ENCODE peak calls at places on chromosome 17, in six cellular contexts. One of them, this sample, is unnamed.
A peak's percentile ranks its signal among the peaks of the same experiment; 100 is the strongest.

GRCh38 chr17:79800325-79801155 is 3.7 kb upstream of the CBX8 start:
- DNase-seq in cardiac fibroblast: peak; percentile 59
- DNase-seq in astrocyte: peak; percentile 30
- DNase-seq in heart right ventricle: no peak
- DNase-seq in hepatocyte: peak; percentile 76
- DNase-seq in choroid plexus epithelial cell: peak; percentile 77
- DNase-seq in this sample: peak; percentile 48

GRCh38 chr17:27466376-27466747 is 10.1 kb downstream of the KSR1 start:
- DNase-seq in astrocyte: no peak
- DNase-seq in heart right ventricle: no peak
- DNase-seq in hepatocyte: no peak
- DNase-seq in cardiac fibroblast: no peak
- DNase-seq in choroid plexus epithelial cell: no peak
- DNase-seq in this sample: no peak

GRCh38 chr17:33739714-33740113 is 446.6 kb upstream of the ASIC2 start:
- DNase-seq in heart right ventricle: no peak
- DNase-seq in hepatocyte: no peak
- DNase-seq in cardiac fibroblast: no peak
- DNase-seq in choroid plexus epithelial cell: no peak
- DNase-seq in astrocyte: no peak
- DNase-seq in this sample: no peak

GRCh38 chr17:7014995-7015586 is 2.7 kb downstream of the RNASEK start:
- DNase-seq in astrocyte: peak; percentile 61
- DNase-seq in hepatocyte: peak; percentile 59
- DNase-seq in cardiac fibroblast: peak; percentile 71
- DNase-seq in heart right ventricle: no peak
- DNase-seq in choroid plexus epithelial cell: peak; percentile 91
- DNase-seq in this sample: peak; percentile 59

GRCh38 chr17:75516619-75517276 is 420 bp downstream of the TSEN54 start:
- DNase-seq in heart right ventricle: no peak
- DNase-seq in astrocyte: no peak
- DNase-seq in cardiac fibroblast: no peak
- DNase-seq in hepatocyte: peak; percentile 73
- DNase-seq in choroid plexus epithelial cell: no peak
- DNase-seq in this sample: peak; percentile 16

GRCh38 chr17:71039391-71039790 is 870.1 kb downstream of the KCNJ2 start:
- DNase-seq in cardiac fibroblast: no peak
- DNase-seq in hepatocyte: no peak
- DNase-seq in heart right ventricle: no peak
- DNase-seq in astrocyte: no peak
- DNase-seq in choroid plexus epithelial cell: no peak
- DNase-seq in this sample: no peak

GRCh38 chr17:58899191-58899590 is 143.5 kb downstream of the PPM1E start:
- DNase-seq in choroid plexus epithelial cell: no peak
- DNase-seq in cardiac fibroblast: peak; percentile 39
- DNase-seq in astrocyte: no peak
- DNase-seq in hepatocyte: no peak
- DNase-seq in heart right ventricle: no peak
- DNase-seq in this sample: no peak

GRCh38 chr17:62627904-62628603 is 584 bp downstream of the MRC2 start:
- DNase-seq in heart right ventricle: peak; percentile 49
- DNase-seq in hepatocyte: peak; percentile 70
- DNase-seq in cardiac fibroblast: peak; percentile 77
- DNase-seq in astrocyte: peak; percentile 65
- DNase-seq in choroid plexus epithelial cell: peak; percentile 78
- DNase-seq in this sample: peak; percentile 80

GRCh38 chr17:39365252-39365651 is 36.2 kb downstream of the FBXL20 start:
- DNase-seq in astrocyte: peak; percentile 79
- DNase-seq in cardiac fibroblast: peak; percentile 71
- DNase-seq in choroid plexus epithelial cell: peak; percentile 74
- DNase-seq in hepatocyte: no peak
- DNase-seq in heart right ventricle: no peak
- DNase-seq in this sample: peak; percentile 82

GRCh38 chr17:50122945-50123344 is 7.0 kb downstream of the SAMD14 start:
- DNase-seq in astrocyte: no peak
- DNase-seq in heart right ventricle: no peak
- DNase-seq in choroid plexus epithelial cell: no peak
- DNase-seq in cardiac fibroblast: no peak
- DNase-seq in hepatocyte: no peak
- DNase-seq in this sample: no peak

GRCh38 chr17:63786117-63786516 is 12.1 kb downstream of the DDX42 start:
- DNase-seq in hepatocyte: no peak
- DNase-seq in choroid plexus epithelial cell: no peak
- DNase-seq in cardiac fibroblast: no peak
- DNase-seq in astrocyte: no peak
- DNase-seq in heart right ventricle: no peak
- DNase-seq in this sample: no peak

GRCh38 chr17:61179316-61179715 is 220.3 kb upstream of the TBX2 start:
- DNase-seq in heart right ventricle: no peak
- DNase-seq in astrocyte: no peak
- DNase-seq in choroid plexus epithelial cell: no peak
- DNase-seq in cardiac fibroblast: no peak
- DNase-seq in hepatocyte: no peak
- DNase-seq in this sample: no peak

GRCh38 chr17:80191192-80191591 is 21.4 kb downstream of the CARD14 start:
- DNase-seq in heart right ventricle: no peak
- DNase-seq in cardiac fibroblast: no peak
- DNase-seq in hepatocyte: no peak
- DNase-seq in astrocyte: no peak
- DNase-seq in choroid plexus epithelial cell: no peak
- DNase-seq in this sample: no peak

GRCh38 chr17:80704381-80704819 is 159.8 kb downstream of the RPTOR start:
- DNase-seq in cardiac fibroblast: peak; percentile 25
- DNase-seq in astrocyte: peak; percentile 27
- DNase-seq in hepatocyte: no peak
- DNase-seq in choroid plexus epithelial cell: peak; percentile 28
- DNase-seq in heart right ventricle: no peak
- DNase-seq in this sample: peak; percentile 25

DNA sequence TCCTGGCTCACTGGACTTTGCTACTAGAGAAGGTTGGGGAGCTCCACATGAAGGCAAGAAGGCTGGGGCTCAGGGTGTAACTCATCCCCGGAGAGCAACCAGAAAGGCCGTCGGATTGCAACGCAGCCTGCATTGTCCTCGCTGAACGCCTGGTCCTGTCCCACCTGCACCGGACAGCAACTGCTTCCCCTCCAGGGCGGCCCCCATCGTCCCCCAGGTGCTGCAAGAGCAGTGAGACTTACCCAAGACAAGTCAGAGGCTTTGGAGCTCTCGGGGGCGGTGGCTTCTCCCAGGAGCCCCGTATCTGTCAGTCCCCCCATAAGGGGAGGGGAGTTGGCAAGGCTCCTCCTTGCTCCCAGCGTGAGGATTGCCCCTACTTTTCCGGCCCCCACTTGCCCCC is 18.4 kb downstream of the METRNL start:
- DNase-seq in astrocyte: no peak
- DNase-seq in hepatocyte: no peak
- DNase-seq in cardiac fibroblast: no peak
- DNase-seq in heart right ventricle: no peak
- DNase-seq in choroid plexus epithelial cell: no peak
- DNase-seq in this sample: no peak
- H3K4me3 ChIP-seq in astrocyte: no peak overlapping the region
- H3K4me3 ChIP-seq in hepatocyte: no peak overlapping the region
- H3K4me3 ChIP-seq in cardiac fibroblast: no peak overlapping the region
- H3K4me3 ChIP-seq in heart right ventricle: no peak overlapping the region
- H3K4me3 ChIP-seq in choroid plexus epithelial cell: no peak overlapping the region
- H3K4me3 ChIP-seq in this sample: no peak overlapping the region

DNA sequence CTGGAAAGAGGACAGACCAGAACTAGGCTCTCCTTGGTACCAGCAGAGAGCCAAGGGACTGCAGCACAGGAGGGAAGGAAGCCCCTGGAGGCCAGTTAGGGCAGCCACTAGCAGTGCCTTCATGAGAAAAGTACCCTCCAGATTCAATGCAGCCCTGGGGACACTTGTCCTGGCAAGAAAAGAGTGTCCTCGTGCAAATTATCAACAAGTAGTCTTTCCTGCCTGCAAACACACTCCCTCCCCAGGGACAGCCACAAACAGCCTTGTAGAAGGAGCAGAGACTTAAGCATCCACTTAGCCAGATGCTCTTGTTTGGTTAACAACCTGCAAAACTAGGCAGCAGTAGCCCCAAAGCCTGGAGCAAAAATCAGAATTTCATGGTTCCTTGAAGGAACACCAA is 24.3 kb downstream of the CENPV start:
- DNase-seq in choroid plexus epithelial cell: no peak
- DNase-seq in heart right ventricle: no peak
- DNase-seq in astrocyte: no peak
- DNase-seq in cardiac fibroblast: peak; percentile 21
- DNase-seq in hepatocyte: no peak
- DNase-seq in this sample: no peak
- TF ChIP-seq CTCF in choroid plexus epithelial cell: peak; percentile 29
- TF ChIP-seq CTCF in heart right ventricle: no peak
- TF ChIP-seq CTCF in astrocyte: peak; percentile 4
- TF ChIP-seq CTCF in cardiac fibroblast: peak; percentile 24
- TF ChIP-seq CTCF in hepatocyte: no peak
- TF ChIP-seq CTCF in this sample: peak; percentile 6

GRCh38 chr17:31452561-31453110 is 61.2 kb downstream of the RAB11FIP4 start:
- DNase-seq in heart right ventricle: peak; percentile 20
- DNase-seq in cardiac fibroblast: no peak
- DNase-seq in astrocyte: no peak
- DNase-seq in choroid plexus epithelial cell: no peak
- DNase-seq in hepatocyte: no peak
- DNase-seq in this sample: no peak

GRCh38 chr17:31456814-31457213 is 65.3 kb downstream of the RAB11FIP4 start:
- DNase-seq in astrocyte: no peak
- DNase-seq in choroid plexus epithelial cell: no peak
- DNase-seq in cardiac fibroblast: no peak
- DNase-seq in hepatocyte: no peak
- DNase-seq in heart right ventricle: no peak
- DNase-seq in this sample: no peak

GRCh38 chr17:31452101-31452500 is 60.6 kb downstream of the RAB11FIP4 start:
- DNase-seq in hepatocyte: no peak
- DNase-seq in heart right ventricle: no peak
- DNase-seq in choroid plexus epithelial cell: no peak
- DNase-seq in cardiac fibroblast: peak; percentile 11
- DNase-seq in astrocyte: no peak
- DNase-seq in this sample: peak; percentile 17

GRCh38 chr17:31457391-31458234 is 66.1 kb downstream of the RAB11FIP4 start:
- DNase-seq in choroid plexus epithelial cell: no peak
- DNase-seq in astrocyte: no peak
- DNase-seq in cardiac fibroblast: no peak
- DNase-seq in heart right ventricle: no peak
- DNase-seq in hepatocyte: peak; percentile 42
- DNase-seq in this sample: no peak

DNA sequence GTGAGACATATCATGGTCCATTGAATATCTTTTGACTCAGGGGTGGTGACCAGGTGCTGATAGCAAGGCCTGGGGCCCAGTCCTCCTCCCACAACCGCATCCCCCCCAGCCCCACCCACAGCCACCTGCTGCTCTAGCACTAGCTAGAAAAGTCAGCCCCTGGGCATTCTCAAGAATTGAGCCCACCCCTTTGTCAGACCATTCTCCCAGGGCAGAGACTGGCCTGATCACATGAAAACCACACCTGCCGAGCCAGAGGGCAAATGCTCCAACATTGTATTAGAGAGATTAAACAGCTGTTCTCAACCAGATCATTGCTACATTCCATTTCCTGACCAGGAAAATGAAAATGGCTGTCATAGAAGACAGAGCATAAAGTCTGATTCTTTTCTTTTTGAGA is 62.4 kb downstream of the RAB11FIP4 start:
- DNase-seq in choroid plexus epithelial cell: no peak
- DNase-seq in cardiac fibroblast: no peak
- DNase-seq in astrocyte: no peak
- DNase-seq in heart right ventricle: no peak
- DNase-seq in hepatocyte: no peak
- DNase-seq in this sample: no peak
- H3K4me3 ChIP-seq in choroid plexus epithelial cell: no peak overlapping the region
- H3K4me3 ChIP-seq in cardiac fibroblast: no peak overlapping the region
- H3K4me3 ChIP-seq in astrocyte: no peak overlapping the region
- H3K4me3 ChIP-seq in heart right ventricle: no peak overlapping the region
- H3K4me3 ChIP-seq in hepatocyte: no peak overlapping the region
- H3K4me3 ChIP-seq in this sample: no peak overlapping the region

DNA sequence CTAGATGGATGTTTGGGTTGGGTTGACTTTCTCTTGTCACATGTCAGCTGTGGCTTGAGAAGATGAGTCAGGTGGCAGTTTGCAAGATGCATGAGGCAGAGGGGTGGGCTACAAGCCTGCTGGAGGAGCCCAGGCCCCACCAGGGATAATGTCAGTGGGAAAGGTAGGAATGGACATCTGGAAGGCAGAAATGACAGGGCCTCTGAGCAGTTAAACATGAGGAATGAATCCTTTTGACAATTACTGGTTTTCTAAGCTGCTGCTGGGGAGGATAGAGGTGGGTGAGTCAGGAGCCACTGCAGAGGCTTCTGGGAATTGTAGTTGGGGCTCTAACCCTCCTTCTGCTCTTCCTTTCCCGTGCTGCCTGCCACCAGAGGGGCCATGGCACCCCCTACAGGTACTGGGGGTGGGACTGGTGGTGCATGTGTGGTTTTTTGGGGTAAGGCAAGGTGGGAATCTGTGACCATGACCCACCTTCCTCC is 15.7 kb downstream of the SLC52A1 start:
- DNase-seq in cardiac fibroblast: peak; percentile 25
- DNase-seq in astrocyte: no peak
- DNase-seq in choroid plexus epithelial cell: peak; percentile 22
- DNase-seq in hepatocyte: no peak
- DNase-seq in heart right ventricle: no peak
- DNase-seq in this sample: no peak
- TF ChIP-seq CTCF in cardiac fibroblast: no peak
- TF ChIP-seq CTCF in astrocyte: no peak
- TF ChIP-seq CTCF in choroid plexus epithelial cell: peak; percentile 18
- TF ChIP-seq CTCF in hepatocyte: no peak
- TF ChIP-seq CTCF in heart right ventricle: no peak
- TF ChIP-seq CTCF in this sample: no peak

DNA sequence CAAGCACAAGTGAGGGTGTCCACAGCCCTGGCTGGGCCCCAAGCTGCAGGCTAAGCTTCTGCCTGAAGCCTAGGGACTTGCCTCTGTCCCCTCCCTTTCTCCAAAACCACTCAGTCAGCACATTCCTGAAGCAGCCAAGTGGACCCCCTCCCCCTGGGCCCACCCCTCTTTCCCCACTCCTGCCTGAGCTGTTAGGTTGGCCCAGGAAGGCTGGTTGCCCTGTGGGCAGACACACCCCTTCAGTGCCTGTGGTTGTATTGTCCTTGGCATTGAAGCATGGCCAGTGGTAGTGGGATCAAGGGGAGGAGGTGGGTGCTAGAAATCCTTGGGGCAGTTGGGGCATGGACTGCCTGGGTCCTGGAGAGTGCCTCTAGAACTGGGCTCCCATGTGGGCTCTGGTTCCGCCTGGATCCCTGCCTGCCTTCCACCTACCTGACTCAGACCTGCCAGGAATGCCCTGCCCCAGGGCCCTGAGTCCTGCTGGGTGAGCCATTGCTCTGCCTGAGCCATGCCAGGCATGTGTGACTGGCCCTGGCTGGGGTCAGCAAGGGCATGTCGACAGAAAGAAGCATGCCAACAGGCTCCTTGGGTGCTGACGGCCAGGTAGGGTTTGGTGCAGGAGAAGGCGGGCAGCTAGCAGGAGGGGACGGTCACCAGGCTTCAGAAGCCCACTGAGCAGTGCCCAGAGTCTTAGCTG is 2.1 kb downstream of the TRAF4 start:
- DNase-seq in heart right ventricle: no peak
- DNase-seq in hepatocyte: no peak
- DNase-seq in choroid plexus epithelial cell: no peak
- DNase-seq in astrocyte: no peak
- DNase-seq in cardiac fibroblast: no peak
- DNase-seq in this sample: no peak
- H3K4me3 ChIP-seq in heart right ventricle: peak overlapping the region; percentile 75
- H3K4me3 ChIP-seq in hepatocyte: peak overlapping the region; percentile 54
- H3K4me3 ChIP-seq in choroid plexus epithelial cell: peak overlapping the region; percentile 87
- H3K4me3 ChIP-seq in astrocyte: peak overlapping the region; percentile 85
- H3K4me3 ChIP-seq in cardiac fibroblast: peak overlapping the region; percentile 82
- H3K4me3 ChIP-seq in this sample: peak overlapping the region; percentile 88